ENCODE peak calls at places on chromosomes 11 and 22, in nine cellular contexts. One of them, this sample, is unnamed. For H3K36me3, the result is how much of the 10 kb centered on the place peaks cover.

GRCh38 chr11:126817096-126817495 is 183.5 kb downstream of the KIRREL3 start:
- DNase-seq in heart right ventricle: no peak
- DNase-seq in lower lobe of right lung: no peak
- DNase-seq in HCT116: no peak
- DNase-seq in psoas muscle: no peak
- DNase-seq in cardiac muscle cell: no peak
- DNase-seq in BE2C: no peak
- DNase-seq in tibial artery: no peak
- DNase-seq in K562: no peak
- DNase-seq in this sample: no peak

GRCh38 chr22:26466196-26466595 is 17.4 kb downstream of the HPS4 start:
- DNase-seq in heart right ventricle: no peak
- DNase-seq in lower lobe of right lung: no peak
- DNase-seq in HCT116: no peak
- DNase-seq in psoas muscle: peak
- DNase-seq in cardiac muscle cell: no peak
- DNase-seq in BE2C: no peak
- DNase-seq in tibial artery: no peak
- DNase-seq in K562: no peak
- DNase-seq in this sample: no peak

GRCh38 chr11:97973352-97973857 is 1047.3 kb upstream of the CNTN5 start:
- DNase-seq in heart right ventricle: no peak
- DNase-seq in lower lobe of right lung: no peak
- DNase-seq in HCT116: no peak
- DNase-seq in psoas muscle: no peak
- DNase-seq in cardiac muscle cell: no peak
- DNase-seq in BE2C: no peak
- DNase-seq in tibial artery: no peak
- DNase-seq in K562: peak
- DNase-seq in this sample: no peak

GRCh38 chr11:130477646-130478203 is 29.3 kb downstream of the ADAMTS15 start:
- DNase-seq in heart right ventricle: no peak
- DNase-seq in lower lobe of right lung: no peak
- DNase-seq in HCT116: no peak
- DNase-seq in psoas muscle: no peak
- DNase-seq in cardiac muscle cell: peak
- DNase-seq in BE2C: no peak
- DNase-seq in tibial artery: no peak
- DNase-seq in K562: no peak
- DNase-seq in this sample: no peak

GRCh38 chr22:37686002-37686982 is at the start of gene NOL12:
- DNase-seq in heart right ventricle: peak
- DNase-seq in lower lobe of right lung: peak
- DNase-seq in HCT116: peak
- DNase-seq in psoas muscle: peak
- DNase-seq in cardiac muscle cell: peak
- DNase-seq in BE2C: peak
- DNase-seq in tibial artery: peak
- DNase-seq in K562: peak
- DNase-seq in this sample: no peak

GRCh38 chr22:33785283-33785991 is 134.8 kb downstream of the LARGE1 start:
- DNase-seq in heart right ventricle: no peak
- DNase-seq in lower lobe of right lung: no peak
- DNase-seq in HCT116: no peak
- DNase-seq in psoas muscle: no peak
- DNase-seq in cardiac muscle cell: peak
- DNase-seq in BE2C: no peak
- DNase-seq in tibial artery: no peak
- DNase-seq in K562: no peak
- DNase-seq in this sample: peak

GRCh38 chr22:35154937-35155387 is 89.0 kb downstream of the ISX start:
- DNase-seq in heart right ventricle: peak
- DNase-seq in lower lobe of right lung: peak
- DNase-seq in HCT116: peak
- DNase-seq in psoas muscle: peak
- DNase-seq in cardiac muscle cell: peak
- DNase-seq in BE2C: peak
- DNase-seq in tibial artery: no peak
- DNase-seq in K562: peak
- DNase-seq in this sample: no peak

GRCh38 chr11:57567210-57567511 is 311 bp downstream of the UBE2L6 start:
- DNase-seq in heart right ventricle: no peak
- DNase-seq in lower lobe of right lung: no peak
- DNase-seq in HCT116: no peak
- DNase-seq in psoas muscle: no peak
- DNase-seq in cardiac muscle cell: no peak
- DNase-seq in BE2C: no peak
- DNase-seq in tibial artery: no peak
- DNase-seq in K562: no peak
- DNase-seq in this sample: no peak

GRCh38 chr11:100753144-100753543 is 66.1 kb downstream of the ARHGAP42 start:
- DNase-seq in heart right ventricle: no peak
- DNase-seq in lower lobe of right lung: no peak
- DNase-seq in HCT116: no peak
- DNase-seq in psoas muscle: no peak
- DNase-seq in cardiac muscle cell: no peak
- DNase-seq in BE2C: no peak
- DNase-seq in tibial artery: no peak
- DNase-seq in K562: no peak
- DNase-seq in this sample: no peak

GRCh38 chr11:32874144-32874543 is 18.5 kb upstream of the QSER1 start:
- DNase-seq in heart right ventricle: no peak
- DNase-seq in lower lobe of right lung: no peak
- DNase-seq in HCT116: no peak
- DNase-seq in psoas muscle: no peak
- DNase-seq in cardiac muscle cell: no peak
- DNase-seq in BE2C: no peak
- DNase-seq in tibial artery: no peak
- DNase-seq in K562: no peak
- DNase-seq in this sample: no peak

GRCh38 chr11:19370100-19370861 is 129.5 kb upstream of the E2F8 start:
- DNase-seq in heart right ventricle: no peak
- DNase-seq in lower lobe of right lung: no peak
- DNase-seq in HCT116: no peak
- DNase-seq in psoas muscle: peak
- DNase-seq in cardiac muscle cell: peak
- DNase-seq in BE2C: no peak
- DNase-seq in tibial artery: peak
- DNase-seq in K562: no peak
- DNase-seq in this sample: no peak

GRCh38 chr11:44750440-44751005 is 23.8 kb downstream of the TSPAN18 start:
- DNase-seq in heart right ventricle: no peak
- DNase-seq in lower lobe of right lung: no peak
- DNase-seq in HCT116: no peak
- DNase-seq in psoas muscle: peak
- DNase-seq in cardiac muscle cell: no peak
- DNase-seq in BE2C: no peak
- DNase-seq in tibial artery: no peak
- DNase-seq in K562: no peak
- DNase-seq in this sample: no peak

GRCh38 chr11:120342226-120342625 is 6.0 kb downstream of the ARHGEF12 start:
- DNase-seq in heart right ventricle: no peak
- DNase-seq in lower lobe of right lung: no peak
- DNase-seq in HCT116: no peak
- DNase-seq in psoas muscle: no peak
- DNase-seq in cardiac muscle cell: no peak
- DNase-seq in BE2C: no peak
- DNase-seq in tibial artery: no peak
- DNase-seq in K562: no peak
- DNase-seq in this sample: no peak

GRCh38 chr22:39622881-39623367 is 52.4 kb downstream of the CACNA1I start:
- DNase-seq in heart right ventricle: peak
- DNase-seq in lower lobe of right lung: peak
- DNase-seq in HCT116: peak
- DNase-seq in psoas muscle: peak
- DNase-seq in cardiac muscle cell: peak
- DNase-seq in BE2C: peak
- DNase-seq in tibial artery: no peak
- DNase-seq in K562: peak
- DNase-seq in this sample: no peak

GRCh38 chr11:77252555-77253270 is 48.8 kb downstream of the GDPD4 start:
- DNase-seq in heart right ventricle: no peak
- DNase-seq in lower lobe of right lung: no peak
- DNase-seq in HCT116: no peak
- DNase-seq in psoas muscle: no peak
- DNase-seq in cardiac muscle cell: no peak
- DNase-seq in BE2C: no peak
- DNase-seq in tibial artery: no peak
- DNase-seq in K562: no peak
- DNase-seq in this sample: no peak

GRCh38 chr22:27370281-27370680 is 431.3 kb downstream of the MN1 start:
- DNase-seq in heart right ventricle: no peak
- DNase-seq in lower lobe of right lung: no peak
- DNase-seq in HCT116: no peak
- DNase-seq in psoas muscle: no peak
- DNase-seq in cardiac muscle cell: peak
- DNase-seq in BE2C: no peak
- DNase-seq in tibial artery: no peak
- DNase-seq in K562: peak
- DNase-seq in this sample: no peak

GRCh38 chr22:42833104-42833503 is 24.0 kb downstream of the ARFGAP3 start:
- DNase-seq in heart right ventricle: no peak
- DNase-seq in lower lobe of right lung: no peak
- DNase-seq in HCT116: no peak
- DNase-seq in psoas muscle: no peak
- DNase-seq in cardiac muscle cell: no peak
- DNase-seq in BE2C: no peak
- DNase-seq in tibial artery: no peak
- DNase-seq in K562: no peak
- DNase-seq in this sample: no peak
- H3K36me3 ChIP-seq in heart right ventricle: half or more
- H3K36me3 ChIP-seq in lower lobe of right lung: half or more
- H3K36me3 ChIP-seq in HCT116: under half
- H3K36me3 ChIP-seq in psoas muscle: half or more
- H3K36me3 ChIP-seq in cardiac muscle cell: under half
- H3K36me3 ChIP-seq in BE2C: under half
- H3K36me3 ChIP-seq in tibial artery: half or more
- H3K36me3 ChIP-seq in K562: under half
- H3K36me3 ChIP-seq in this sample: under half

GRCh38 chr22:46041642-46042041 is 64.7 kb upstream of the WNT7B start:
- DNase-seq in heart right ventricle: no peak
- DNase-seq in lower lobe of right lung: peak
- DNase-seq in HCT116: no peak
- DNase-seq in psoas muscle: no peak
- DNase-seq in cardiac muscle cell: no peak
- DNase-seq in BE2C: no peak
- DNase-seq in tibial artery: no peak
- DNase-seq in K562: no peak
- DNase-seq in this sample: no peak

GRCh38 chr22:46040471-46041465 is 63.8 kb upstream of the WNT7B start:
- DNase-seq in heart right ventricle: no peak
- DNase-seq in lower lobe of right lung: peak
- DNase-seq in HCT116: no peak
- DNase-seq in psoas muscle: no peak
- DNase-seq in cardiac muscle cell: no peak
- DNase-seq in BE2C: no peak
- DNase-seq in tibial artery: peak
- DNase-seq in K562: no peak
- DNase-seq in this sample: no peak

GRCh38 chr22:46043816-46044717 is 67.1 kb upstream of the WNT7B start:
- DNase-seq in heart right ventricle: no peak
- DNase-seq in lower lobe of right lung: peak
- DNase-seq in HCT116: no peak
- DNase-seq in psoas muscle: no peak
- DNase-seq in cardiac muscle cell: no peak
- DNase-seq in BE2C: no peak
- DNase-seq in tibial artery: peak
- DNase-seq in K562: no peak
- DNase-seq in this sample: no peak

GRCh38 chr22:46043339-46043738 is 66.4 kb upstream of the WNT7B start:
- DNase-seq in heart right ventricle: no peak
- DNase-seq in lower lobe of right lung: peak
- DNase-seq in HCT116: no peak
- DNase-seq in psoas muscle: no peak
- DNase-seq in cardiac muscle cell: no peak
- DNase-seq in BE2C: no peak
- DNase-seq in tibial artery: peak
- DNase-seq in K562: no peak
- DNase-seq in this sample: no peak

GRCh38 chr22:46042786-46043185 is 65.8 kb upstream of the WNT7B start:
- DNase-seq in heart right ventricle: no peak
- DNase-seq in lower lobe of right lung: peak
- DNase-seq in HCT116: no peak
- DNase-seq in psoas muscle: no peak
- DNase-seq in cardiac muscle cell: no peak
- DNase-seq in BE2C: no peak
- DNase-seq in tibial artery: no peak
- DNase-seq in K562: no peak
- DNase-seq in this sample: no peak
- H3K4me3 ChIP-seq in heart right ventricle: no peak
- H3K4me3 ChIP-seq in lower lobe of right lung: no peak
- H3K4me3 ChIP-seq in HCT116: no peak
- H3K4me3 ChIP-seq in psoas muscle: peak
- H3K4me3 ChIP-seq in cardiac muscle cell: no peak
- H3K4me3 ChIP-seq in BE2C: no peak
- H3K4me3 ChIP-seq in tibial artery: no peak
- H3K4me3 ChIP-seq in K562: no peak
- H3K4me3 ChIP-seq in this sample: no peak

GRCh38 chr11:8914661-8915018 is 3.7 kb downstream of the AKIP1 start:
- DNase-seq in heart right ventricle: no peak
- DNase-seq in lower lobe of right lung: no peak
- DNase-seq in HCT116: no peak
- DNase-seq in psoas muscle: no peak
- DNase-seq in cardiac muscle cell: no peak
- DNase-seq in BE2C: no peak
- DNase-seq in tibial artery: no peak
- DNase-seq in K562: no peak
- DNase-seq in this sample: no peak
- TF ChIP-seq CTCF in heart right ventricle: no peak
- TF ChIP-seq CTCF in lower lobe of right lung: no peak
- TF ChIP-seq CTCF in HCT116: no peak
- TF ChIP-seq CTCF in psoas muscle: no peak
- TF ChIP-seq CTCF in cardiac muscle cell: no peak
- TF ChIP-seq CTCF in BE2C: no peak
- TF ChIP-seq CTCF in tibial artery: no peak
- TF ChIP-seq CTCF in K562: no peak
- TF ChIP-seq CTCF in this sample: no peak

DNA sequence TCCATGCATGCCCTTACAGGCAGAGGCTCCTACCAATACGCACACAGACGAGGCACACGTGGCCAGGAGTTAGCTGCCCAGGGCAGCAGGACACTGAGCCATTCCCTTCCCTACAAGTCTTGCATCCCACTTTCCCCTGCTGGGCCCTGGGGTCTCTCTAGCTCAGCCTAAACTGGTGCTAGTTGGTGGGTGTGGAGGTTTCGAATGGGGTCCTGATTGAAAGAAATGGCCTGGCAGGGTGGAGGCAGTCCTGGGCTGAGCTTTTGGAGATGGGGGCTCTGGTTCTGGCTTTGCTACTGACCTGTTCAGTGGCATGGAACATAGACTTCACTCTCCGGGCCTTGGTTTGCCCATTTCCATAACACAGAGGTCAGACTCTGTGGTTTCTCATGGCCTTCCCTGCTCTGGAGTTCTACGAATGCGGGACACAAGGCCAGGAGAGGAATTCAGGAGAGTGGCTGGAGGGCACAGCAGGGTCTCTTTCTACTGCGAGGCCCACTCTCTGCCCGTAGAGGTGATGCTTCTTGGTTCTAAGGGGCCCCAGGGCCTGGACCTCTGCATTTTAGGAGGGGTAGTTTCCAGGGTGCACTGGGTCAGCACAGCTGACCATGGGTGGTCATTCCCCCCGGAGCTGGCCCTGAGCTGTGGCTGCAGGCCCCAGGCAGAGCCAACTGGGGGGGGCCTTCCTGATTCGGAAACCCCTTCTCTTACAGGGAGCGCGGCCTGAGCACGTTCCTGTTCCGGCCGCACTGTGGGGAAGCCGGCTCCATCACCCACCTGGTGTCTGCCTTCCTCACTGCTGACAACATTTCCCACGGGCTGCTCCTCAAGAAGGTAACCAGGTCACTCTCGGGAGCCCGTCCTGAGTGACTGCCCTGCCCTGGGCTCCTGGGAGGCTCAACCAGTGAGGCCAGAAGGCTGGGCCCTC is 40.0 kb downstream of the RNF141 start:
- DNase-seq in heart right ventricle: no peak
- DNase-seq in lower lobe of right lung: no peak
- DNase-seq in HCT116: no peak
- DNase-seq in psoas muscle: no peak
- DNase-seq in cardiac muscle cell: no peak
- DNase-seq in BE2C: no peak
- DNase-seq in tibial artery: no peak
- DNase-seq in K562: no peak
- DNase-seq in this sample: no peak
- H3K36me3 ChIP-seq in heart right ventricle: under half
- H3K36me3 ChIP-seq in lower lobe of right lung: half or more
- H3K36me3 ChIP-seq in HCT116: under half
- H3K36me3 ChIP-seq in psoas muscle: under half
- H3K36me3 ChIP-seq in cardiac muscle cell: under half
- H3K36me3 ChIP-seq in BE2C: under half
- H3K36me3 ChIP-seq in tibial artery: under half
- H3K36me3 ChIP-seq in K562: half or more
- H3K36me3 ChIP-seq in this sample: under half